ENCODE peak calls at places on chromosome 14, in eight cellular contexts. D is mucosa of gallbladder; M is NCI-H1436; Z is NCI-H1694 treated with DMSO at 0.1 percent for 48 hours; A is AG09309; W is cardiac muscle cell; E is A172; C is stimulated activated CD8-positive, alpha-beta memory T cell treated with anti-CD3 and anti-CD28 coated beads, Interleukin-7, amount 100 ng/mL, for 1 hour. L is an unnamed sample.

GRCh38 chr14:103398427-103399195 is 13.4 kb downstream of the MARK3 start:
- DNase-seq in D (no peak), C (no peak), M (no peak), Z (no peak), E (no peak), W (no peak), A (no peak), L (no peak)

GRCh38 chr14:79064200-79064599 is 894.0 kb downstream of the NRXN3 start:
- DNase-seq in D (no peak), M (no peak), A (no peak), E (no peak), W (no peak), C (no peak), Z (no peak), L (no peak)

GRCh38 chr14:25400607-25401206 is 350.8 kb upstream of the STXBP6 start:
- DNase-seq in C (no peak), M (peak), A (peak), E (peak), W (peak), Z (peak), D (peak), L (peak)

GRCh38 chr14:95078841-95079240 is 78.5 kb downstream of the DICER1 start:
- DNase-seq in D (no peak), A (no peak), E (no peak), M (no peak), W (peak), C (no peak), Z (no peak), L (no peak)

GRCh38 chr14:85402546-85403162 is 127.3 kb upstream of the FLRT2 start:
- DNase-seq in M (no peak), D (no peak), A (no peak), E (no peak), W (no peak), C (no peak), Z (no peak), L (no peak)

GRCh38 chr14:61454545-61454944 is 133.2 kb downstream of the PRKCH start:
- DNase-seq in C (no peak), W (peak), D (no peak), M (no peak), Z (peak), E (no peak), A (no peak), L (no peak)

GRCh38 chr14:94681300-94682060 is 69.3 kb downstream of the SERPINA3 start:
- DNase-seq in E (peak), A (peak), D (peak), C (no peak), Z (peak), M (no peak), W (no peak), L (no peak)

GRCh38 chr14:56120091-56120632 is 2.0 kb downstream of the PELI2 start:
- DNase-seq in Z (no peak), E (no peak), W (peak), D (peak), C (no peak), M (no peak), A (no peak), L (no peak)

GRCh38 chr14:59377485-59377884 is 87.7 kb downstream of the GPR135 start:
- DNase-seq in Z (no peak), W (no peak), A (no peak), M (no peak), E (no peak), C (no peak), D (no peak), L (no peak)

GRCh38 chr14:100438678-100439592 is 115.8 kb downstream of the SLC25A47 start:
- DNase-seq in C (no peak), W (no peak), Z (no peak), D (peak), M (no peak), E (peak), A (peak), L (no peak)

GRCh38 chr14:75631453-75631831 is 29.2 kb downstream of the ERG28 start:
- DNase-seq in C (no peak), W (no peak), A (no peak), E (no peak), M (no peak), D (no peak), Z (no peak), L (no peak)

GRCh38 chr14:75274045-75274898 is 4.4 kb upstream of the FOS start:
- DNase-seq in D (no peak), E (no peak), C (no peak), M (no peak), Z (no peak), W (no peak), A (no peak), L (no peak)

GRCh38 chr14:34699873-34700621 is 14.3 kb downstream of the CFL2 start:
- DNase-seq in M (no peak), W (no peak), A (peak), D (no peak), E (peak), Z (peak), C (no peak), L (no peak)

GRCh38 chr14:74950795-74951442 is 4.5 kb downstream of the PGF start:
- DNase-seq in C (no peak), A (no peak), Z (no peak), D (peak), W (no peak), E (no peak), M (no peak), L (no peak)

GRCh38 chr14:30573203-30573814 is 14.4 kb downstream of the G2E3 start:
- DNase-seq in E (no peak), A (no peak), Z (no peak), C (no peak), W (no peak), M (no peak), D (peak), L (no peak)

GRCh38 chr14:75182820-75183219 is 6.4 kb upstream of the TMED10 start:
- DNase-seq in C (no peak), D (no peak), M (no peak), W (no peak), E (no peak), A (peak), Z (no peak), L (no peak)

GRCh38 chr14:60278350-60278749 is 29.3 kb downstream of the PPM1A start:
- DNase-seq in C (no peak), E (no peak), D (no peak), W (no peak), A (no peak), M (no peak), Z (no peak), L (no peak)

GRCh38 chr14:60134702-60135101 is 30.5 kb downstream of the DHRS7 start:
- DNase-seq in W (no peak), E (no peak), M (no peak), D (no peak), A (no peak), Z (no peak), C (no peak), L (no peak)

GRCh38 chr14:82511399-82511798 is 977.7 kb upstream of the SEL1L start:
- DNase-seq in W (no peak), M (no peak), E (no peak), Z (no peak), D (no peak), C (no peak), A (no peak), L (no peak)

GRCh38 chr14:98633380-98633779 is 638.6 kb downstream of the BCL11B start:
- DNase-seq in E (no peak), A (no peak), M (peak), C (no peak), W (peak), D (peak), Z (no peak), L (no peak)

GRCh38 chr14:101114726-101115481 is 211.4 kb upstream of the RTL1 start:
- DNase-seq in A (no peak), E (no peak), W (no peak), M (no peak), C (no peak), D (peak), Z (no peak), L (peak)

GRCh38 chr14:88323086-88323519 is at the start of gene KCNK10:
- DNase-seq in M (peak), A (no peak), D (no peak), E (no peak), W (no peak), C (no peak), Z (peak), L (no peak)

GRCh38 chr14:54839681-54840080 is 62.9 kb downstream of the GCH1 start:
- DNase-seq in M (no peak), C (no peak), A (no peak), W (no peak), D (no peak), Z (no peak), E (no peak), L (no peak)

GRCh38 chr14:69770559-69770958 is 3.6 kb downstream of the SRSF5 start:
- DNase-seq in Z (no peak), A (no peak), W (no peak), C (no peak), D (no peak), E (no peak), M (no peak), L (no peak)

GRCh38 chr14:25303934-25304333 is 254.0 kb upstream of the STXBP6 start:
- DNase-seq in A (no peak), Z (no peak), M (no peak), D (no peak), C (no peak), E (no peak), W (no peak), L (no peak)

GRCh38 chr14:29913550-29913949 is 14.1 kb downstream of the PRKD1 start:
- DNase-seq in E (no peak), A (no peak), D (no peak), C (no peak), M (no peak), Z (no peak), W (no peak), L (no peak)

GRCh38 chr14:60058087-60058486 is 33.6 kb upstream of the PCNX4 start:
- DNase-seq in C (no peak), W (no peak), M (no peak), A (no peak), E (no peak), Z (no peak), D (no peak), L (no peak)

GRCh38 chr14:69413483-69413882 is 15.0 kb downstream of the SLC39A9 start:
- DNase-seq in A (no peak), D (no peak), E (no peak), C (no peak), M (no peak), W (no peak), Z (no peak), L (no peak)

GRCh38 chr14:52351191-52351560 is 37.1 kb downstream of the PTGER2 start:
- DNase-seq in M (no peak), C (no peak), E (peak), Z (no peak), D (no peak), A (no peak), W (peak), L (no peak)

GRCh38 chr14:75242546-75243273 is 35.9 kb upstream of the FOS start:
- DNase-seq in W (peak), D (no peak), A (peak), C (no peak), E (no peak), M (peak), Z (peak), L (no peak)

GRCh38 chr14:93430889-93431670 is at the start of gene UNC79:
- DNase-seq in M (peak), C (no peak), E (no peak), W (peak), A (no peak), Z (peak), D (no peak), L (no peak)

GRCh38 chr14:65072256-65072655 is 30.1 kb downstream of the MAX start:
- DNase-seq in E (no peak), C (no peak), D (no peak), Z (no peak), A (no peak), M (no peak), W (no peak), L (no peak)

GRCh38 chr14:22390824-22391461 is 198.1 kb downstream of the DAD1 start:
- DNase-seq in W (no peak), C (no peak), Z (no peak), A (no peak), M (no peak), D (peak), E (no peak), L (no peak)

GRCh38 chr14:91286530-91286937 is 42.0 kb upstream of the GPR68 start:
- DNase-seq in W (peak), C (peak), A (no peak), M (peak), D (peak), Z (peak), E (peak), L (peak)

GRCh38 chr14:26204362-26204953 is 393.4 kb downstream of the NOVA1 start:
- DNase-seq in E (no peak), A (no peak), Z (no peak), W (peak), D (no peak), M (no peak), C (no peak), L (no peak)

GRCh38 chr14:24273422-24273998 is 2.1 kb upstream of the RABGGTA start:
- DNase-seq in Z (peak), D (no peak), M (no peak), E (no peak), W (no peak), A (no peak), C (no peak), L (no peak)

L was measured in ureter.